ENCODE peak calls at places on chromosomes 13 and 19, in seven cellular contexts. T is NCI-H748 treated with DMSO at 0.1 percent for 48 hours, D is Panc1, R is lower leg skin, E is HEK293T, Z is T47D, Y is fibroblast of villous mesenchyme. L is an unnamed sample.

GRCh38 chr19:5951338-5951861 is 26.5 kb downstream of the RANBP3 start:
- DNase-seq in T (no peak), D (no peak), R (no peak), E (no peak), Z (no peak), Y (no peak), L (no peak)

GRCh38 chr19:19816679-19817078 is 4.9 kb downstream of the ZNF506 start:
- DNase-seq in T (no peak), D (no peak), R (no peak), E (no peak), Z (no peak), Y (no peak), L (no peak)

GRCh38 chr13:21395953-21396352 is 63.1 kb downstream of the ZDHHC20 start:
- DNase-seq in T (no peak), D (no peak), R (no peak), E (no peak), Z (no peak), Y (no peak), L (no peak)

GRCh38 chr13:114063545-114064515 is 68.6 kb downstream of the RASA3 start:
- DNase-seq in T (no peak), D (no peak), R (no peak), E (no peak), Z (no peak), Y (peak), L (peak)

GRCh38 chr13:46295531-46296464 is 84.1 kb downstream of the LRRC63 start:
- DNase-seq in T (no peak), D (no peak), R (peak), E (no peak), Z (no peak), Y (peak), L (no peak)

GRCh38 chr19:45681391-45682015 is 10.2 kb downstream of the SNRPD2 start:
- DNase-seq in T (peak), D (no peak), R (peak), E (peak), Z (peak), Y (peak), L (peak)

GRCh38 chr13:40193290-40194203 is 472.9 kb downstream of the FOXO1 start:
- DNase-seq in T (no peak), D (no peak), R (peak), E (no peak), Z (no peak), Y (no peak), L (no peak)

GRCh38 chr19:33404916-33405315 is 31.4 kb downstream of the CEBPG start:
- DNase-seq in T (no peak), D (no peak), R (no peak), E (no peak), Z (no peak), Y (no peak), L (no peak)

GRCh38 chr13:48879854-48880253 is 95.9 kb upstream of the FNDC3A start:
- DNase-seq in T (no peak), D (no peak), R (no peak), E (no peak), Z (no peak), Y (no peak), L (no peak)

GRCh38 chr19:18159810-18160209 is 6.8 kb downstream of the PIK3R2 start:
- DNase-seq in T (no peak), D (no peak), R (no peak), E (no peak), Z (no peak), Y (no peak), L (no peak)